ENCODE peak calls at places on chromosomes 16 and 17, in nine cellular contexts. One of them, this sample, is unnamed. For H3K27me3, the result is how much of the 10 kb centered on the place peaks cover.

GRCh38 chr16:53456625-53457024 is 22.4 kb downstream of the RBL2 start:
- DNase-seq in fibroblast of lung: no peak
- DNase-seq in GM23248: no peak
- DNase-seq in lung: no peak
- DNase-seq in HCT116: no peak
- DNase-seq in stomach: no peak
- DNase-seq in psoas muscle: no peak
- DNase-seq in CD4-positive, alpha-beta memory T cell: peak
- DNase-seq in heart left ventricle: no peak
- DNase-seq in this sample: no peak

GRCh38 chr16:22189473-22190168 is 16.5 kb upstream of the EEF2K start:
- DNase-seq in fibroblast of lung: peak
- DNase-seq in GM23248: peak
- DNase-seq in lung: no peak
- DNase-seq in HCT116: no peak
- DNase-seq in stomach: peak
- DNase-seq in psoas muscle: peak
- DNase-seq in CD4-positive, alpha-beta memory T cell: peak
- DNase-seq in heart left ventricle: peak
- DNase-seq in this sample: no peak

GRCh38 chr17:8935194-8935593 is 30.3 kb downstream of the PIK3R5 start:
- DNase-seq in fibroblast of lung: peak
- DNase-seq in GM23248: peak
- DNase-seq in lung: peak
- DNase-seq in HCT116: no peak
- DNase-seq in stomach: no peak
- DNase-seq in psoas muscle: no peak
- DNase-seq in CD4-positive, alpha-beta memory T cell: peak
- DNase-seq in heart left ventricle: no peak
- DNase-seq in this sample: peak

GRCh38 chr17:42617956-42618431 is 8.5 kb downstream of the TUBG1 start:
- DNase-seq in fibroblast of lung: no peak
- DNase-seq in GM23248: no peak
- DNase-seq in lung: no peak
- DNase-seq in HCT116: no peak
- DNase-seq in stomach: no peak
- DNase-seq in psoas muscle: no peak
- DNase-seq in CD4-positive, alpha-beta memory T cell: no peak
- DNase-seq in heart left ventricle: no peak
- DNase-seq in this sample: no peak

GRCh38 chr17:79974786-79975497 is 60.7 kb downstream of the TBC1D16 start:
- DNase-seq in fibroblast of lung: no peak
- DNase-seq in GM23248: no peak
- DNase-seq in lung: no peak
- DNase-seq in HCT116: no peak
- DNase-seq in stomach: peak
- DNase-seq in psoas muscle: no peak
- DNase-seq in CD4-positive, alpha-beta memory T cell: no peak
- DNase-seq in heart left ventricle: no peak
- DNase-seq in this sample: no peak

GRCh38 chr17:31226373-31226772 is 70.7 kb downstream of the OMG start:
- DNase-seq in fibroblast of lung: no peak
- DNase-seq in GM23248: no peak
- DNase-seq in lung: no peak
- DNase-seq in HCT116: no peak
- DNase-seq in stomach: no peak
- DNase-seq in psoas muscle: no peak
- DNase-seq in CD4-positive, alpha-beta memory T cell: no peak
- DNase-seq in heart left ventricle: no peak
- DNase-seq in this sample: no peak

GRCh38 chr17:40325156-40326013 is 16.4 kb downstream of the RARA start:
- DNase-seq in fibroblast of lung: no peak
- DNase-seq in GM23248: no peak
- DNase-seq in lung: no peak
- DNase-seq in HCT116: no peak
- DNase-seq in stomach: no peak
- DNase-seq in psoas muscle: peak
- DNase-seq in CD4-positive, alpha-beta memory T cell: peak
- DNase-seq in heart left ventricle: peak
- DNase-seq in this sample: no peak

GRCh38 chr16:56916571-56917403 is 15.2 kb upstream of the HERPUD1 start:
- DNase-seq in fibroblast of lung: no peak
- DNase-seq in GM23248: no peak
- DNase-seq in lung: no peak
- DNase-seq in HCT116: no peak
- DNase-seq in stomach: no peak
- DNase-seq in psoas muscle: no peak
- DNase-seq in CD4-positive, alpha-beta memory T cell: peak
- DNase-seq in heart left ventricle: no peak
- DNase-seq in this sample: no peak

GRCh38 chr17:55570360-55570759 is 59.1 kb upstream of the SMIM36 start:
- DNase-seq in fibroblast of lung: no peak
- DNase-seq in GM23248: peak
- DNase-seq in lung: no peak
- DNase-seq in HCT116: no peak
- DNase-seq in stomach: no peak
- DNase-seq in psoas muscle: no peak
- DNase-seq in CD4-positive, alpha-beta memory T cell: no peak
- DNase-seq in heart left ventricle: no peak
- DNase-seq in this sample: no peak

GRCh38 chr16:86512301-86512859 is 2.1 kb downstream of the FOXF1 start:
- DNase-seq in fibroblast of lung: peak
- DNase-seq in GM23248: peak
- DNase-seq in lung: no peak
- DNase-seq in HCT116: no peak
- DNase-seq in stomach: no peak
- DNase-seq in psoas muscle: no peak
- DNase-seq in CD4-positive, alpha-beta memory T cell: no peak
- DNase-seq in heart left ventricle: no peak
- DNase-seq in this sample: no peak
- H3K27me3 ChIP-seq in fibroblast of lung: under half
- H3K27me3 ChIP-seq in GM23248: under half
- H3K27me3 ChIP-seq in lung: under half
- H3K27me3 ChIP-seq in HCT116: under half
- H3K27me3 ChIP-seq in stomach: half or more
- H3K27me3 ChIP-seq in psoas muscle: half or more
- H3K27me3 ChIP-seq in CD4-positive, alpha-beta memory T cell: under half
- H3K27me3 ChIP-seq in heart left ventricle: half or more
- H3K27me3 ChIP-seq in this sample: under half

DNA sequence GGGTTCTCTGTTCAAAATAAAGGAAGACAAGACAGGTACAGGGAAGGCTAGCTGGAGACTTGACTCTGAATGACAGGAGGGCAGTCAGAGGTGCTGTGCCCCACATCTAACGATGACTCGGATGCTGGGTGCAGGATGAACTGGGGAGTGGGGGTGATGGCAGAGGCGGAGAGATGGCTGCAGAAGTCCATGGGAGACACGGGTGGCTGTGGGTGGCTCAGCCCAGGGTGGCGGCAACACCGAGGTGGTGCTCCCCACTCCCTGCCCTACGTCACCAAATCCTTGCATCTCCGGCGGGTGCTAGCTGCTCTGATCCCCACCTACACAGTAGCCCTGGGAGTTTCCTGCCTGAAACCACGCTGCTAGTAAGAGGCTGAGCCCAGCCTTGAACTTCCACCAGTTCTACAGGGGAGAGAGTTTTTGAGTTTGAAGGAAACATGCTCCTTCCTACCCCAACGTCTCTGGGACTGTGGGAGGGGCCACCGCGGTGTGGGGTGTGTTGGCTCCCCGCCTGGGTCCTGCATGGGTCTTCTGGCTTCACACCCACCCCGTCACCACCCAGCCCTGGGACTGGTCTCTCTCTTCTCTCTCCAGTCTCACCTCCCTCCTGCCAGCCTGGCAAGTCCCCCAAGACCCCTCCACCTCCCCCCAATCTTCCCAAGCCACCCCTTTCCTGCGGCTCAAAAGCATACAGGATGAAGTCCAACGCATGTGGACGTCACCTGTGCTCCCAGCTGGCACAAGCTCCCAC is 4.5 kb downstream of the GSG1L start:
- DNase-seq in fibroblast of lung: no peak
- DNase-seq in GM23248: no peak
- DNase-seq in lung: no peak
- DNase-seq in HCT116: no peak
- DNase-seq in stomach: no peak
- DNase-seq in psoas muscle: no peak
- DNase-seq in CD4-positive, alpha-beta memory T cell: no peak
- DNase-seq in heart left ventricle: no peak
- DNase-seq in this sample: no peak
- H3K27me3 ChIP-seq in fibroblast of lung: under half
- H3K27me3 ChIP-seq in GM23248: half or more
- H3K27me3 ChIP-seq in lung: under half
- H3K27me3 ChIP-seq in HCT116: under half
- H3K27me3 ChIP-seq in stomach: half or more
- H3K27me3 ChIP-seq in psoas muscle: under half
- H3K27me3 ChIP-seq in CD4-positive, alpha-beta memory T cell: under half
- H3K27me3 ChIP-seq in heart left ventricle: under half
- H3K27me3 ChIP-seq in this sample: half or more

GRCh38 chr17:49946964-49947584 is 21.9 kb upstream of the DLX4 start:
- DNase-seq in fibroblast of lung: no peak
- DNase-seq in GM23248: no peak
- DNase-seq in lung: no peak
- DNase-seq in HCT116: no peak
- DNase-seq in stomach: no peak
- DNase-seq in psoas muscle: no peak
- DNase-seq in CD4-positive, alpha-beta memory T cell: no peak
- DNase-seq in heart left ventricle: no peak
- DNase-seq in this sample: no peak
- H3K27me3 ChIP-seq in fibroblast of lung: under half
- H3K27me3 ChIP-seq in GM23248: under half
- H3K27me3 ChIP-seq in lung: under half
- H3K27me3 ChIP-seq in HCT116: under half
- H3K27me3 ChIP-seq in stomach: half or more
- H3K27me3 ChIP-seq in psoas muscle: under half
- H3K27me3 ChIP-seq in CD4-positive, alpha-beta memory T cell: under half
- H3K27me3 ChIP-seq in heart left ventricle: under half
- H3K27me3 ChIP-seq in this sample: half or more

DNA sequence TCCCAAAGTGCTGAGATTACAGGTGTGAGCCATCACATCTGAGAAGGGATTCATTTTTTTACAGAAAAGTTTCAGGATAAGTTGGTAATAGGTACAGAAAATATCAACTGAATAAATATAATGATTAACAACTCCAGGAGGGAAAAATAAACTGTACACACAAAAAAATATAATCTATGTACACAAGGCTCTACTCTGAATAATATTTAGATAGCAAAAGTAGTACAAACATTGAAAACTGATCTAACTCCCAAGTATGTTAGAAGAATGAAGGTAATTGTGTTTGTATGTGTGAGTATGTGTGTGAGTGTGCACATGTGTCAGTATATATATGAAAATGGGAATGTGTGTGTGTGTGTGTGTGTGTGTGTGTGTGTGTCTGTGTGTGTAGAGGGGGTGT is 20.4 kb downstream of the TUBD1 start:
- DNase-seq in fibroblast of lung: no peak
- DNase-seq in GM23248: no peak
- DNase-seq in lung: no peak
- DNase-seq in HCT116: no peak
- DNase-seq in stomach: no peak
- DNase-seq in psoas muscle: no peak
- DNase-seq in CD4-positive, alpha-beta memory T cell: no peak
- DNase-seq in heart left ventricle: no peak
- DNase-seq in this sample: no peak
- H3K27me3 ChIP-seq in fibroblast of lung: under half
- H3K27me3 ChIP-seq in GM23248: under half
- H3K27me3 ChIP-seq in lung: under half
- H3K27me3 ChIP-seq in HCT116: under half
- H3K27me3 ChIP-seq in stomach: under half
- H3K27me3 ChIP-seq in psoas muscle: under half
- H3K27me3 ChIP-seq in CD4-positive, alpha-beta memory T cell: under half
- H3K27me3 ChIP-seq in heart left ventricle: under half
- H3K27me3 ChIP-seq in this sample: under half

GRCh38 chr17:43983515-43984411 is 20.7 kb upstream of the NAGS start:
- DNase-seq in fibroblast of lung: no peak
- DNase-seq in GM23248: peak
- DNase-seq in lung: no peak
- DNase-seq in HCT116: no peak
- DNase-seq in stomach: peak
- DNase-seq in psoas muscle: peak
- DNase-seq in CD4-positive, alpha-beta memory T cell: no peak
- DNase-seq in heart left ventricle: peak
- DNase-seq in this sample: no peak
- H3K27me3 ChIP-seq in fibroblast of lung: under half
- H3K27me3 ChIP-seq in GM23248: under half
- H3K27me3 ChIP-seq in lung: under half
- H3K27me3 ChIP-seq in HCT116: under half
- H3K27me3 ChIP-seq in stomach: half or more
- H3K27me3 ChIP-seq in psoas muscle: under half
- H3K27me3 ChIP-seq in CD4-positive, alpha-beta memory T cell: under half
- H3K27me3 ChIP-seq in heart left ventricle: under half
- H3K27me3 ChIP-seq in this sample: under half

GRCh38 chr16:86573646-86574508 is 4.5 kb upstream of the FOXL1 start:
- DNase-seq in fibroblast of lung: no peak
- DNase-seq in GM23248: no peak
- DNase-seq in lung: no peak
- DNase-seq in HCT116: no peak
- DNase-seq in stomach: no peak
- DNase-seq in psoas muscle: no peak
- DNase-seq in CD4-positive, alpha-beta memory T cell: no peak
- DNase-seq in heart left ventricle: no peak
- DNase-seq in this sample: no peak
- H3K27me3 ChIP-seq in fibroblast of lung: under half
- H3K27me3 ChIP-seq in GM23248: under half
- H3K27me3 ChIP-seq in lung: under half
- H3K27me3 ChIP-seq in HCT116: under half
- H3K27me3 ChIP-seq in stomach: half or more
- H3K27me3 ChIP-seq in psoas muscle: under half
- H3K27me3 ChIP-seq in CD4-positive, alpha-beta memory T cell: under half
- H3K27me3 ChIP-seq in heart left ventricle: under half
- H3K27me3 ChIP-seq in this sample: under half

DNA sequence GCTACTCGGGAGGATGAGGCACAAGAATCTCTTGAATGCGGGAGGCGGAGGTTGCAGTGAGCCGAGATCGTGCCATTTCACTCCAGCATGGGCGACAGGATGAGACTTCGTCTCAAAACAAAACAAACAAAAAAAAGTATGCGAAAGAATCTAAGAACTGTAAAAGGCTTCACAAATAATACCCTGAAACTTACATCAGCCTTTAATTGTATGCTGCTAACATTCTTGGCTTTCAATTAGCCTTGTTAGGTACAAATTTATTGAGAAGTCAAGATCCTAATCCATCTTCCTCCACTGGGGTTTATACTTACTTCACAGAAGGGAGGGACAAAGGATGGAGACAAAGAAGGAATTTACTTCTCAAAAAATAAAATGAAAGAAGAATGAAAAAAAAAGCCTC is 83.3 kb downstream of the SNX11 start:
- DNase-seq in fibroblast of lung: no peak
- DNase-seq in GM23248: no peak
- DNase-seq in lung: no peak
- DNase-seq in HCT116: no peak
- DNase-seq in stomach: no peak
- DNase-seq in psoas muscle: no peak
- DNase-seq in CD4-positive, alpha-beta memory T cell: no peak
- DNase-seq in heart left ventricle: no peak
- DNase-seq in this sample: no peak
- H3K27me3 ChIP-seq in fibroblast of lung: under half
- H3K27me3 ChIP-seq in GM23248: half or more
- H3K27me3 ChIP-seq in lung: under half
- H3K27me3 ChIP-seq in HCT116: under half
- H3K27me3 ChIP-seq in stomach: under half
- H3K27me3 ChIP-seq in psoas muscle: under half
- H3K27me3 ChIP-seq in CD4-positive, alpha-beta memory T cell: under half
- H3K27me3 ChIP-seq in heart left ventricle: under half
- H3K27me3 ChIP-seq in this sample: under half

This sample was measured in SJSA1.